ENCODE peak calls at places on chromosome 18, in four cellular contexts. U is stomach, V is GM12865, X is fibroblast of the aortic adventitia. P is an unnamed sample.

GRCh38 chr18:3214855-3215637 is 4.7 kb downstream of the MYOM1 start:
- DNase-seq in U (no peak), V (no peak), X (no peak), P (no peak)

GRCh38 chr18:21484851-21485636 is 115.5 kb downstream of the ESCO1 start:
- DNase-seq in U (no peak), V (no peak), X (peak), P (no peak)

GRCh38 chr18:22668496-22668895 is 250.8 kb upstream of the CTAGE1 start:
- DNase-seq in U (no peak), V (no peak), X (peak), P (no peak)

GRCh38 chr18:76984193-76985155 is 148.1 kb downstream of the MBP start:
- DNase-seq in U (no peak), V (no peak), X (no peak), P (no peak)

GRCh38 chr18:39624934-39625333 is 2059.3 kb upstream of the CELF4 start:
- DNase-seq in U (no peak), V (no peak), X (peak), P (no peak)

GRCh38 chr18:54630963-54631362 is 39.9 kb downstream of the DYNAP start:
- DNase-seq in U (no peak), V (no peak), X (no peak), P (no peak)

GRCh38 chr18:11251229-11251890 is 102.0 kb upstream of the PIEZO2 start:
- DNase-seq in U (no peak), V (no peak), X (peak), P (peak)

GRCh38 chr18:32468147-32468845 is 2.4 kb downstream of the GAREM1 start:
- DNase-seq in U (no peak), V (no peak), X (peak), P (no peak)

GRCh38 chr18:3716116-3716660 is 266.2 kb downstream of the TGIF1 start:
- DNase-seq in U (no peak), V (no peak), X (no peak), P (no peak)

GRCh38 chr18:293557-293956 is 25.7 kb upstream of the THOC1 start:
- DNase-seq in U (no peak), V (no peak), X (peak), P (peak)

GRCh38 chr18:13364721-13365205 is 146.2 kb downstream of the LDLRAD4 start:
- DNase-seq in U (no peak), V (no peak), X (no peak), P (no peak)

GRCh38 chr18:66894851-66895250 is 291.0 kb upstream of the CDH19 start:
- DNase-seq in U (no peak), V (no peak), X (no peak), P (no peak)

GRCh38 chr18:75041586-75041985 is 167.4 kb downstream of the PTGR3 start:
- DNase-seq in U (no peak), V (peak), X (peak), P (peak)

GRCh38 chr18:76494181-76494540 is 881 bp downstream of the ZNF516 start:
- DNase-seq in U (no peak), V (peak), X (peak), P (no peak)

GRCh38 chr18:54043484-54044256 is 180.8 kb downstream of the MBD2 start:
- DNase-seq in U (no peak), V (no peak), X (peak), P (no peak)

GRCh38 chr18:62715829-62716678 is 713 bp downstream of the PHLPP1 start:
- DNase-seq in U (peak), V (peak), X (peak), P (no peak)

GRCh38 chr18:66993492-66993891 is 389.6 kb upstream of the CDH19 start:
- DNase-seq in U (no peak), V (no peak), X (no peak), P (no peak)

GRCh38 chr18:27206411-27206810 is 21.3 kb upstream of the CHST9 start:
- DNase-seq in U (no peak), V (no peak), X (no peak), P (no peak)

GRCh38 chr18:26546170-26546874 is 2.0 kb downstream of the KCTD1 start:
- DNase-seq in U (no peak), V (no peak), X (peak), P (no peak)

GRCh38 chr18:45167109-45167551 is 448.1 kb upstream of the SLC14A2 start:
- DNase-seq in U (no peak), V (peak), X (peak), P (peak)

GRCh38 chr18:14970027-14970426 is 222.1 kb downstream of the ANKRD30B start:
- DNase-seq in U (no peak), V (no peak), X (peak), P (peak)

GRCh38 chr18:71849407-71849806 is 694.7 kb downstream of the CBLN2 start:
- DNase-seq in U (no peak), V (no peak), X (no peak), P (no peak)

GRCh38 chr18:72783517-72783916 is 84.3 kb downstream of the NETO1 start:
- DNase-seq in U (no peak), V (no peak), X (no peak), P (no peak)

GRCh38 chr18:3397031-3397750 is 52.8 kb upstream of the TGIF1 start:
- DNase-seq in U (no peak), V (no peak), X (no peak), P (no peak)

GRCh38 chr18:2932247-2933181 is 80.4 kb downstream of the LPIN2 start:
- DNase-seq in U (no peak), V (peak), X (peak), P (peak)

GRCh38 chr18:76522551-76522950 is 27.5 kb upstream of the ZNF516 start:
- DNase-seq in U (no peak), V (no peak), X (no peak), P (no peak)

GRCh38 chr18:31428211-31428610 is 19.3 kb upstream of the DSG3 start:
- DNase-seq in U (no peak), V (no peak), X (no peak), P (no peak)

DNA sequence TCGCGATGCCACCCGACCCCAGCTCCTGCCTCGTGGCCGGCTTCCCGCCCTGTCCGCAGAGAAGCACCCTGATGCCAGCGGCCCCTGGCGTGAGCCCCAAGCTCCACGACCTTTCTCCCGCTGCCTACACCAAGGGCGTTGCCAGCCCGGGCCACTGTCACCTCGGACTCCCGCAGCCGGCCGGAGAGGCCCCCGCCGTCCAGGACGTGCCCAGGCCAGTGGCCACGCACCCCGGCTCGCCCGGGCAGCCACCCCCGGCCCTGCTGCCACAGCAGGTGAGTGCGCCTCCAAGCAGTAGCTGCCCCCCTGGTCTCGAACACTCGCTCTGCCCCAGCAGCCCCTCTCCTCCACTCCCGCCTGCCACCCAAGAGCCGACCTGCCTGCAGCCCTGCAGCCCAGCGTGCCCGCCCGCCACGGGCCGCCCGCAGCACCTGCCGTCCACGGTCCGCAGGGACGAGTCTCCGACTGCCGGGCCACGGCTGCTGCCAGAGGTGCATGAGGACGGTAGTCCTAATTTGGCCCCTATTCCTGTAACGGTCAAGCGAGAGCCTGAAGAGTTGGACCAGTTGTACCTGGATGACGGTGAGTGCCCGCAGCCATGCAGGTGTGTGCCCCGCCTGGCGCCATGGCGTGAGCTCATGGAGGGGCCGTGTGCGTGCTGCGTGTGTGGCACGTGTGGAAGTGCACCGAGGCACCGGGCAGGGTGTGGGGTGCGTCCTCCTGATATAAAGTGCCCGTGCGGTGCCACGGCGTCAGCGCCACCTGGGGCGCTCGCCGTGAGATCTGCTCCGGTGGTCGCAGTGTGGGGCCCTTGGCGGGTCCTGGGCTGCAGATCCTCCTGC is 90.8 kb downstream of the NFATC1 start:
- DNase-seq in U (no peak), V (no peak), X (no peak), P (no peak)
- H3K4me3 ChIP-seq in U (no peak), V (no peak), X (no peak), P (no peak)

GRCh38 chr18:10032331-10032979 is 118.6 kb downstream of the VAPA start:
- DNase-seq in U (peak), V (no peak), X (no peak), P (no peak)
- TF ChIP-seq CTCF in U (no peak), V (no peak), X (no peak), P (no peak)

GRCh38 chr18:12312936-12313335 is 4.9 kb downstream of the TUBB6 start:
- DNase-seq in U (no peak), V (no peak), X (peak), P (no peak)

GRCh38 chr18:12307871-12308385 is at the start of gene TUBB6:
- DNase-seq in U (peak), V (peak), X (peak), P (no peak)

GRCh38 chr18:12308386-12309100 is 502 bp downstream of the TUBB6 start:
- DNase-seq in U (peak), V (peak), X (peak), P (peak)

GRCh38 chr18:12309683-12310198 is 1.7 kb downstream of the TUBB6 start:
- DNase-seq in U (no peak), V (peak), X (no peak), P (no peak)

GRCh38 chr18:12310762-12311161 is 2.7 kb downstream of the TUBB6 start:
- DNase-seq in U (no peak), V (no peak), X (no peak), P (no peak)
- H3K4me3 ChIP-seq in U (no peak), V (no peak), X (peak), P (no peak)

GRCh38 chr18:46793565-46793964 is 36.7 kb upstream of the ST8SIA5 start:
- DNase-seq in U (no peak), V (no peak), X (no peak), P (no peak)
- TF ChIP-seq CTCF in U (no peak), V (no peak), X (no peak), P (no peak)

GRCh38 chr18:58224425-58224750 is 180.4 kb downstream of the NEDD4L start:
- DNase-seq in U (no peak), V (no peak), X (no peak), P (no peak)

GRCh38 chr18:58223717-58224424 is 179.8 kb downstream of the NEDD4L start:
- DNase-seq in U (peak), V (no peak), X (peak), P (peak)

GRCh38 chr18:58221060-58221725 is 177.2 kb downstream of the NEDD4L start:
- DNase-seq in U (peak), V (no peak), X (no peak), P (no peak)

GRCh38 chr18:58225101-58225500 is 181.1 kb downstream of the NEDD4L start:
- DNase-seq in U (no peak), V (peak), X (no peak), P (no peak)

DNA sequence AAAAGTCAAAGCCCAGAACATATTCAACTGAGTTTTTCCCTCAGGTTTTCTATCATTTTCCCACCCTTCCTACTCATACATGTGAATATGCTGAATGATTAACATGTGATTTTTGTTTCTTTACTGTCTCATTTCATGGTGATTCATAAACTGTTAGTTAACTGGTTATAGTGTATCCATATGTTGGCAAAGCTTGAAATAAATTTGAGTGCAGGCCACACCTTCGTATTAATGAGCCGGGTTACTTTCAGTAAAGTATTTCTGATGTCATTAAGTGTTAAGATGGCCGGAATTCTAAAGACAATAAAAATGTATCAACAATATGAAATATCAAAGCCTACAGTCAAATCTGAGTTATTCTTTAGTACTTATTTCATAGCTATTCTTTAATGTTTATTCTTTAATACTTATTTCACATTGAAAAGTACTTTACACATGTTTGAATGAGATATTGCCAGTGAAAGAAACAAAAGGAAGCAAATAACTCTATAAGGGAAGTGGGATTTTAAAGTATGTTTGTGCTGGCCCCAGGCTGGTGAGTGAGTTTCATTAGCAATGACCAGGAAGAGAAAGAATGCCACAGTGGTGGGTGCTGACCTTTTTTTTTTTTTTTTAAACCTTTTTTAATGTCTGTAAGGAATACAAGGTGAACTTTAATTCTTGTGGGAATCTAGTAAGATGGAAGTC is 178.6 kb downstream of the NEDD4L start:
- DNase-seq in U (no peak), V (no peak), X (no peak), P (no peak)
- H3K4me3 ChIP-seq in U (peak), V (no peak), X (no peak), P (no peak)

P was measured in AG09309.